ENCODE peak calls at places on chromosomes 13 and 19, in five cellular contexts. R is HCT116, M is GM12878, O is A549, B is Panc1. G is an unnamed sample.

GRCh38 chr19:12886943-12887747 is at the start of gene KLF1:
- DNase-seq in O (no peak), M (no peak), R (no peak), B (no peak), G (no peak)

GRCh38 chr13:45846681-45847080 is 4.9 kb downstream of the SIAH3 start:
- DNase-seq in B (no peak), O (no peak), R (no peak), M (no peak), G (no peak)

GRCh38 chr13:61477619-61478018 is 62.0 kb upstream of the PCDH20 start:
- DNase-seq in B (no peak), M (no peak), R (no peak), O (no peak), G (no peak)

GRCh38 chr19:7210359-7210758 is 83.9 kb downstream of the INSR start:
- DNase-seq in B (no peak), M (no peak), R (no peak), O (no peak), G (no peak)

GRCh38 chr13:93861818-93862217 is 617.7 kb downstream of the DCT start:
- DNase-seq in B (no peak), R (no peak), O (no peak), M (no peak), G (no peak)

GRCh38 chr19:1231729-1232128 is 6.1 kb downstream of the CBARP start:
- DNase-seq in R (no peak), O (no peak), M (no peak), B (no peak), G (no peak)

GRCh38 chr19:35264281-35265125 is 4.3 kb upstream of the USF2 start:
- DNase-seq in M (no peak), R (no peak), B (no peak), O (no peak), G (no peak)

GRCh38 chr19:42601811-42602443 is 7.2 kb upstream of the CEACAM8 start:
- DNase-seq in R (no peak), M (no peak), B (no peak), O (peak), G (peak)

GRCh38 chr19:33400856-33401682 is 27.6 kb downstream of the CEBPG start:
- DNase-seq in O (no peak), R (no peak), M (no peak), B (no peak), G (no peak)

GRCh38 chr19:35052599-35053190 is 11.2 kb downstream of the HPN start:
- DNase-seq in O (no peak), B (no peak), M (no peak), R (no peak), G (no peak)

GRCh38 chr19:49557641-49558325 is 22.6 kb downstream of the NOSIP start:
- DNase-seq in M (no peak), R (no peak), B (no peak), O (no peak), G (no peak)

GRCh38 chr13:61900033-61900432 is 484.4 kb upstream of the PCDH20 start:
- DNase-seq in M (no peak), B (no peak), R (no peak), O (no peak), G (no peak)

GRCh38 chr13:34506796-34507195 is 435.3 kb upstream of the NBEA start:
- DNase-seq in B (no peak), O (no peak), R (no peak), M (no peak), G (no peak)

GRCh38 chr19:58409010-58409790 is 751 bp downstream of the ZNF584 start:
- DNase-seq in O (no peak), B (no peak), M (no peak), R (no peak), G (no peak)

GRCh38 chr13:43433691-43434121 is 353.1 kb downstream of the ENOX1 start:
- DNase-seq in M (no peak), O (no peak), B (no peak), R (no peak), G (no peak)

GRCh38 chr19:5790573-5791520 is at the start of gene DUS3L:
- DNase-seq in R (peak), B (peak), M (peak), O (peak), G (peak)

GRCh38 chr13:107450931-107451330 is 764.4 kb downstream of the LIG4 start:
- DNase-seq in M (no peak), R (no peak), B (no peak), O (no peak), G (no peak)

GRCh38 chr13:113397606-113398425 is 33.9 kb upstream of the GRTP1 start:
- DNase-seq in M (no peak), B (no peak), R (no peak), O (no peak), G (no peak)

GRCh38 chr13:97856001-97856675 is 97.3 kb upstream of the IPO5 start:
- DNase-seq in O (no peak), R (no peak), M (no peak), B (no peak), G (no peak)

GRCh38 chr19:55441692-55442321 is 1.3 kb downstream of the SHISA7 start:
- DNase-seq in B (no peak), R (no peak), O (no peak), M (no peak), G (no peak)

GRCh38 chr19:18107235-18108083 is 9.9 kb downstream of the MAST3 start:
- DNase-seq in R (no peak), O (no peak), M (no peak), B (no peak), G (peak)

GRCh38 chr19:3443840-3444694 is 36.3 kb downstream of the SMIM24 start:
- DNase-seq in O (no peak), B (no peak), R (no peak), M (no peak), G (no peak)

GRCh38 chr13:111927181-111927540 is 139.8 kb upstream of the SOX1 start:
- DNase-seq in M (no peak), B (no peak), O (no peak), R (no peak), G (no peak)

GRCh38 chr13:84366484-84366883 is 484.2 kb upstream of the SLITRK1 start:
- DNase-seq in M (no peak), B (no peak), O (no peak), R (no peak), G (no peak)

GRCh38 chr13:59893261-59893660 is 270.5 kb downstream of the DIAPH3 start:
- DNase-seq in M (no peak), B (no peak), R (no peak), O (no peak), G (no peak)
- TF ChIP-seq REST in M (no peak), B (no peak), R (no peak), O (no peak), G (no peak)

GRCh38 chr19:38717051-38717450 is 27.2 kb downstream of the CAPN12 start:
- DNase-seq in B (no peak), R (no peak), M (no peak), O (no peak), G (no peak)

GRCh38 chr19:38719761-38720558 is 24.3 kb downstream of the CAPN12 start:
- DNase-seq in R (no peak), B (no peak), O (no peak), M (no peak), G (no peak)

GRCh38 chr19:38715540-38715939 is 28.7 kb downstream of the CAPN12 start:
- DNase-seq in B (no peak), O (no peak), R (no peak), M (no peak), G (no peak)

GRCh38 chr19:38718747-38719543 is 25.3 kb downstream of the CAPN12 start:
- DNase-seq in B (no peak), M (no peak), R (no peak), O (no peak), G (no peak)

DNA sequence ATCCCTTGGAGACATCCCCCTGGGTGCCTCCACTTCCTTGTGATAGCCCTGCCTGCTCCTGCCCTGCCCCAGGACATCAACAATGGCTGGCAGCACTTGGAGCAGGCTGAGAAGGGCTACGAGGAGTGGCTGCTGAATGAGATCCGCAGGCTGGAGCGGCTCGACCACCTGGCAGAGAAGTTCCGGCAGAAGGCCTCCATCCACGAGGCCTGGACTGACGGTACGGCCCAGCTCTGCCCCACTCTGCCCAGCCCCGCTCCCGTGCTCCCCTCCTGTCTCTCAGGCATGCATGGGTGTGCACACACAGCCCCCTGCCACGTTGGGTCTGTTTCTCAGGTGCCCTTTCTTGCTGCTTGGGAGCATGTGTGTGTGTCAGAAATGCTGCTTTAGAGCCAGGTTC is 26.4 kb downstream of the CAPN12 start:
- DNase-seq in B (no peak), O (no peak), R (no peak), M (no peak), G (no peak)
- H3K27ac ChIP-seq in B (peak), O (peak), R (no peak), M (no peak), G (no peak)

DNA sequence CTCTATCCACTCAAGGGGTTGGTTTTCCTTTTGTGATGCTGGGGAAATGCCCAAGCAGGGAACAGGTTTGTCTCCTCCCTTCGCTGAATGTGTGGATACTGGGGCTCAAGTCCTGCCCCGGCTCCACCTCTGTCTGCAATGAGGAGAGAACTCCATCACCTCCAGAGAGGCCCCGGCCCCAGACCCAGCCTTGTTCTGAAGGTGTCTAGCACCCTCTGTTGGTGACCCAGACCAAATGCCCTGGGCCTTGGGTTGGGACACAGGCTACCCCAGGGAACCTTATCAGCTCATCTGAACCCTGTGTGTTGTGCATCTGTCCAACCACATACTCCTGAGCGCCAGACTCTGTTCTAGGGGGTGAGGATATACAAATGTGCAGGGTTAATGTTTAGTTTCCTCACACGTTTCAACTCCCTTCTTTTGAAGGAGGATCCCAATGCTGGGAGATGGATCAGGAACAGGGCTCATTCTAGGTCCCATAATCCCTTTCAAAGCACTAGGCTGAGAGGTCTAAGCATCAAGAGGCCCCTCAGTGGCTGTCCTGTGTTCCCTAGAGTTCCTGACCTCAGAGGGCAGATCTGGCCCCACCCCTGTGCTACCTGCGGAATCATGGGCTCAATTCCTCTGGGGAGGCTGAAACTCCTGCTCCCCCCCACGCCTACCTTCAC is 112.5 kb upstream of the SLC7A1 start:
- DNase-seq in O (peak), R (peak), B (peak), M (no peak), G (peak)
- TF ChIP-seq CTCF in O (peak), R (peak), B (peak), M (peak), G (peak)

GRCh38 chr13:24605923-24606372 is 74.3 kb upstream of the ATP12A start:
- DNase-seq in M (no peak), B (no peak), O (no peak), R (peak), G (peak)
- TF ChIP-seq REST in M (no peak), B (no peak), O (no peak), R (no peak), G (no peak)

GRCh38 chr19:10006752-10007323 is 3.5 kb downstream of the COL5A3 start:
- DNase-seq in O (no peak), B (no peak), R (no peak), M (no peak), G (no peak)
- H3K27ac ChIP-seq in O (no peak), B (no peak), R (no peak), M (no peak), G (no peak)